ENCODE peak calls at places on chromosomes 11 and 22, in ten cellular contexts. One of them, this sample, is unnamed. For H3K27me3, the result is how much of the 10 kb centered on the place peaks cover.

GRCh38 chr22:20106205-20106848 is 9.6 kb upstream of the RANBP1 start:
- DNase-seq in endodermal cell: no peak
- DNase-seq in dorsolateral prefrontal cortex: no peak
- DNase-seq in adrenal gland: no peak
- DNase-seq in body of pancreas: no peak
- DNase-seq in left lung: no peak
- DNase-seq in colonic mucosa: no peak
- DNase-seq in right lobe of liver: peak
- DNase-seq in tibial artery: no peak
- DNase-seq in CD8-positive, alpha-beta T cell: no peak
- DNase-seq in this sample: no peak

GRCh38 chr11:13538044-13538443 is 42.2 kb upstream of the PTH start:
- DNase-seq in dorsolateral prefrontal cortex: no peak
- DNase-seq in body of pancreas: no peak
- DNase-seq in colonic mucosa: no peak
- DNase-seq in tibial artery: no peak
- DNase-seq in endodermal cell: no peak
- DNase-seq in CD8-positive, alpha-beta T cell: no peak
- DNase-seq in adrenal gland: no peak
- DNase-seq in right lobe of liver: no peak
- DNase-seq in left lung: no peak
- DNase-seq in this sample: no peak

GRCh38 chr22:42437488-42438292 is 5.5 kb upstream of the NFAM1 start:
- DNase-seq in body of pancreas: peak
- DNase-seq in tibial artery: peak
- DNase-seq in dorsolateral prefrontal cortex: peak
- DNase-seq in left lung: peak
- DNase-seq in CD8-positive, alpha-beta T cell: peak
- DNase-seq in adrenal gland: peak
- DNase-seq in colonic mucosa: peak
- DNase-seq in right lobe of liver: peak
- DNase-seq in endodermal cell: peak
- DNase-seq in this sample: no peak

GRCh38 chr11:113817162-113817561 is 37.6 kb downstream of the CLDN25 start:
- DNase-seq in body of pancreas: no peak
- DNase-seq in right lobe of liver: no peak
- DNase-seq in left lung: no peak
- DNase-seq in adrenal gland: no peak
- DNase-seq in dorsolateral prefrontal cortex: no peak
- DNase-seq in CD8-positive, alpha-beta T cell: no peak
- DNase-seq in endodermal cell: no peak
- DNase-seq in colonic mucosa: no peak
- DNase-seq in tibial artery: no peak
- DNase-seq in this sample: no peak

GRCh38 chr11:71448257-71449161 is at the start of gene DHCR7:
- DNase-seq in right lobe of liver: peak
- DNase-seq in dorsolateral prefrontal cortex: peak
- DNase-seq in left lung: peak
- DNase-seq in CD8-positive, alpha-beta T cell: peak
- DNase-seq in tibial artery: peak
- DNase-seq in endodermal cell: peak
- DNase-seq in adrenal gland: peak
- DNase-seq in body of pancreas: peak
- DNase-seq in colonic mucosa: peak
- DNase-seq in this sample: peak

GRCh38 chr11:41274831-41275230 is 184.6 kb downstream of the LRRC4C start:
- DNase-seq in CD8-positive, alpha-beta T cell: no peak
- DNase-seq in endodermal cell: peak
- DNase-seq in tibial artery: no peak
- DNase-seq in dorsolateral prefrontal cortex: no peak
- DNase-seq in adrenal gland: no peak
- DNase-seq in body of pancreas: no peak
- DNase-seq in colonic mucosa: no peak
- DNase-seq in right lobe of liver: no peak
- DNase-seq in left lung: no peak
- DNase-seq in this sample: no peak

GRCh38 chr11:62934496-62934785 is 13.3 kb upstream of the CHRM1 start:
- DNase-seq in tibial artery: no peak
- DNase-seq in endodermal cell: no peak
- DNase-seq in CD8-positive, alpha-beta T cell: no peak
- DNase-seq in dorsolateral prefrontal cortex: no peak
- DNase-seq in left lung: no peak
- DNase-seq in adrenal gland: no peak
- DNase-seq in colonic mucosa: no peak
- DNase-seq in right lobe of liver: no peak
- DNase-seq in body of pancreas: no peak
- DNase-seq in this sample: no peak

GRCh38 chr11:111694851-111695250 is 71.3 kb downstream of the PPP2R1B start:
- DNase-seq in adrenal gland: no peak
- DNase-seq in right lobe of liver: no peak
- DNase-seq in CD8-positive, alpha-beta T cell: no peak
- DNase-seq in tibial artery: no peak
- DNase-seq in colonic mucosa: no peak
- DNase-seq in dorsolateral prefrontal cortex: no peak
- DNase-seq in body of pancreas: no peak
- DNase-seq in endodermal cell: no peak
- DNase-seq in left lung: no peak
- DNase-seq in this sample: no peak

GRCh38 chr11:2789791-2790580 is 90.2 kb upstream of the KCNQ1OT1 start:
- DNase-seq in right lobe of liver: no peak
- DNase-seq in adrenal gland: peak
- DNase-seq in colonic mucosa: peak
- DNase-seq in dorsolateral prefrontal cortex: peak
- DNase-seq in CD8-positive, alpha-beta T cell: no peak
- DNase-seq in tibial artery: peak
- DNase-seq in endodermal cell: peak
- DNase-seq in body of pancreas: peak
- DNase-seq in left lung: peak
- DNase-seq in this sample: peak

GRCh38 chr11:127369301-127369968 is 368.9 kb upstream of the KIRREL3 start:
- DNase-seq in colonic mucosa: no peak
- DNase-seq in CD8-positive, alpha-beta T cell: no peak
- DNase-seq in tibial artery: no peak
- DNase-seq in adrenal gland: no peak
- DNase-seq in body of pancreas: no peak
- DNase-seq in endodermal cell: no peak
- DNase-seq in left lung: no peak
- DNase-seq in right lobe of liver: no peak
- DNase-seq in dorsolateral prefrontal cortex: no peak
- DNase-seq in this sample: no peak

GRCh38 chr11:108937756-108938155 is 272.9 kb downstream of the DDX10 start:
- DNase-seq in dorsolateral prefrontal cortex: no peak
- DNase-seq in body of pancreas: no peak
- DNase-seq in adrenal gland: no peak
- DNase-seq in tibial artery: no peak
- DNase-seq in colonic mucosa: no peak
- DNase-seq in CD8-positive, alpha-beta T cell: no peak
- DNase-seq in left lung: no peak
- DNase-seq in endodermal cell: no peak
- DNase-seq in right lobe of liver: no peak
- DNase-seq in this sample: no peak

GRCh38 chr11:104968365-104968855 is at the start of gene CASP4:
- DNase-seq in endodermal cell: no peak
- DNase-seq in dorsolateral prefrontal cortex: no peak
- DNase-seq in right lobe of liver: no peak
- DNase-seq in body of pancreas: peak
- DNase-seq in tibial artery: no peak
- DNase-seq in colonic mucosa: peak
- DNase-seq in CD8-positive, alpha-beta T cell: no peak
- DNase-seq in adrenal gland: peak
- DNase-seq in left lung: no peak
- DNase-seq in this sample: no peak

GRCh38 chr11:45021692-45022130 is 71.0 kb upstream of the TP53I11 start:
- DNase-seq in colonic mucosa: peak
- DNase-seq in body of pancreas: peak
- DNase-seq in left lung: no peak
- DNase-seq in dorsolateral prefrontal cortex: peak
- DNase-seq in CD8-positive, alpha-beta T cell: no peak
- DNase-seq in tibial artery: peak
- DNase-seq in endodermal cell: peak
- DNase-seq in adrenal gland: peak
- DNase-seq in right lobe of liver: no peak
- DNase-seq in this sample: no peak

GRCh38 chr11:125593113-125593761 is 585 bp downstream of the STT3A start:
- DNase-seq in colonic mucosa: peak
- DNase-seq in body of pancreas: peak
- DNase-seq in dorsolateral prefrontal cortex: no peak
- DNase-seq in adrenal gland: no peak
- DNase-seq in endodermal cell: no peak
- DNase-seq in left lung: no peak
- DNase-seq in right lobe of liver: no peak
- DNase-seq in tibial artery: peak
- DNase-seq in CD8-positive, alpha-beta T cell: no peak
- DNase-seq in this sample: peak

GRCh38 chr22:50477923-50478322 is 3.1 kb upstream of the SBF1 start:
- DNase-seq in colonic mucosa: no peak
- DNase-seq in dorsolateral prefrontal cortex: no peak
- DNase-seq in tibial artery: no peak
- DNase-seq in endodermal cell: no peak
- DNase-seq in adrenal gland: no peak
- DNase-seq in body of pancreas: no peak
- DNase-seq in CD8-positive, alpha-beta T cell: no peak
- DNase-seq in left lung: no peak
- DNase-seq in right lobe of liver: no peak
- DNase-seq in this sample: no peak

GRCh38 chr22:50482107-50483074 is 1.0 kb downstream of the ADM2 start:
- DNase-seq in right lobe of liver: no peak
- DNase-seq in CD8-positive, alpha-beta T cell: no peak
- DNase-seq in tibial artery: no peak
- DNase-seq in left lung: peak
- DNase-seq in body of pancreas: no peak
- DNase-seq in adrenal gland: no peak
- DNase-seq in endodermal cell: peak
- DNase-seq in colonic mucosa: no peak
- DNase-seq in dorsolateral prefrontal cortex: no peak
- DNase-seq in this sample: no peak

GRCh38 chr22:50481045-50481439 is 301 bp upstream of the ADM2 start:
- DNase-seq in body of pancreas: no peak
- DNase-seq in adrenal gland: no peak
- DNase-seq in dorsolateral prefrontal cortex: no peak
- DNase-seq in colonic mucosa: no peak
- DNase-seq in left lung: peak
- DNase-seq in right lobe of liver: no peak
- DNase-seq in CD8-positive, alpha-beta T cell: no peak
- DNase-seq in tibial artery: no peak
- DNase-seq in endodermal cell: no peak
- DNase-seq in this sample: no peak

GRCh38 chr22:50481440-50482106 is at the start of gene ADM2:
- DNase-seq in body of pancreas: no peak
- DNase-seq in endodermal cell: peak
- DNase-seq in right lobe of liver: no peak
- DNase-seq in colonic mucosa: peak
- DNase-seq in CD8-positive, alpha-beta T cell: no peak
- DNase-seq in adrenal gland: no peak
- DNase-seq in tibial artery: no peak
- DNase-seq in dorsolateral prefrontal cortex: no peak
- DNase-seq in left lung: peak
- DNase-seq in this sample: no peak

DNA sequence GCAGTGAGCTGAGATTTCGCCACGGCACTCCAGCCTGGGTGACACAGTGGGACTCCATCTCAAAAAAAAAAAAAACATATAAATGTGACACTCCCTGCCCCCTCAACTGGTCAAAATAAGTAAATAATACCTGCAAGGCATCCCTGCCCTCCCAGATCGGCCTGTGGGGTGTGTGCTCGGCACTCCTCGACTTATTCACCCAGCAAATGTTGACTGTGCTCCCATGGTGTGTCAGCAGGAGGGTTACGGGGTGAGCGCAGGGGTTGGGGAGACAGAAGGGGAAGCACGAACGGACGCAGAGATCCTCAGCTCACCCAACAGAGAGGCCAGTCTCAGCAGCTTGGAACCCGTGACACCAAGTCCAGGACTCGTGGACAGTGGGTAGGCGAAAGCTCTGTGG is 1.7 kb upstream of the ADM2 start:
- DNase-seq in adrenal gland: no peak
- DNase-seq in right lobe of liver: no peak
- DNase-seq in dorsolateral prefrontal cortex: no peak
- DNase-seq in left lung: no peak
- DNase-seq in tibial artery: no peak
- DNase-seq in endodermal cell: no peak
- DNase-seq in CD8-positive, alpha-beta T cell: no peak
- DNase-seq in colonic mucosa: no peak
- DNase-seq in body of pancreas: no peak
- DNase-seq in this sample: no peak
- H3K27me3 ChIP-seq in adrenal gland: under half
- H3K27me3 ChIP-seq in right lobe of liver: under half
- H3K27me3 ChIP-seq in dorsolateral prefrontal cortex: under half
- H3K27me3 ChIP-seq in left lung: half or more
- H3K27me3 ChIP-seq in tibial artery: half or more
- H3K27me3 ChIP-seq in endodermal cell: under half
- H3K27me3 ChIP-seq in CD8-positive, alpha-beta T cell: under half
- H3K27me3 ChIP-seq in colonic mucosa: under half
- H3K27me3 ChIP-seq in body of pancreas: under half
- H3K27me3 ChIP-seq in this sample: under half

GRCh38 chr11:31817054-31817620 is 6.0 kb upstream of the PAX6 start:
- DNase-seq in dorsolateral prefrontal cortex: no peak
- DNase-seq in endodermal cell: peak
- DNase-seq in adrenal gland: no peak
- DNase-seq in body of pancreas: no peak
- DNase-seq in colonic mucosa: no peak
- DNase-seq in tibial artery: no peak
- DNase-seq in CD8-positive, alpha-beta T cell: no peak
- DNase-seq in right lobe of liver: no peak
- DNase-seq in left lung: peak
- DNase-seq in this sample: no peak
- H3K27me3 ChIP-seq in dorsolateral prefrontal cortex: half or more
- H3K27me3 ChIP-seq in endodermal cell: half or more
- H3K27me3 ChIP-seq in adrenal gland: half or more
- H3K27me3 ChIP-seq in body of pancreas: under half
- H3K27me3 ChIP-seq in colonic mucosa: half or more
- H3K27me3 ChIP-seq in tibial artery: half or more
- H3K27me3 ChIP-seq in CD8-positive, alpha-beta T cell: half or more
- H3K27me3 ChIP-seq in right lobe of liver: half or more
- H3K27me3 ChIP-seq in left lung: half or more
- H3K27me3 ChIP-seq in this sample: half or more

GRCh38 chr11:29449280-29450074 is 567.4 kb downstream of the KCNA4 start:
- DNase-seq in colonic mucosa: no peak
- DNase-seq in adrenal gland: no peak
- DNase-seq in dorsolateral prefrontal cortex: no peak
- DNase-seq in tibial artery: no peak
- DNase-seq in left lung: no peak
- DNase-seq in body of pancreas: no peak
- DNase-seq in CD8-positive, alpha-beta T cell: no peak
- DNase-seq in endodermal cell: no peak
- DNase-seq in right lobe of liver: no peak
- DNase-seq in this sample: no peak
- H3K27me3 ChIP-seq in colonic mucosa: under half
- H3K27me3 ChIP-seq in adrenal gland: under half
- H3K27me3 ChIP-seq in dorsolateral prefrontal cortex: under half
- H3K27me3 ChIP-seq in tibial artery: under half
- H3K27me3 ChIP-seq in left lung: under half
- H3K27me3 ChIP-seq in body of pancreas: under half
- H3K27me3 ChIP-seq in CD8-positive, alpha-beta T cell: under half
- H3K27me3 ChIP-seq in endodermal cell: under half
- H3K27me3 ChIP-seq in right lobe of liver: under half
- H3K27me3 ChIP-seq in this sample: under half

DNA sequence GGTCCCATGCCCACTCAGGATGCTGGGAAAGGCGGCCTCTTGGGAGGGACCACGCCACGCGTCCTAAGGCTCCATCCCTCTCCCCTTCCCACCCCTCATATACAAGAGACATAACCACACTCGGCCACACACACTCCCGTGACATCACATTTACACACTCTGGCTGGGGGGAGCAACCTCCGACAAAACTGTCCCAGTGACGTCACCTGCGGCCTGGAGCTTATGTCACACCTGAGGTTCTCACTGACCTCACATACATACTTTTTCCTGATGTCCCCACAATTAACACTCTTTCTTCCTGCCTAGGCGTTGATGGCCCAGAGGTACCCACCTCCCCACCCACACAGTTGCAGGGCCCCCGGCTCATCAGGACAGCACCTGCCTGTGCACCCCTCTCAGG is 1.9 kb downstream of the ELFN2 start:
- DNase-seq in body of pancreas: no peak
- DNase-seq in dorsolateral prefrontal cortex: no peak
- DNase-seq in right lobe of liver: no peak
- DNase-seq in CD8-positive, alpha-beta T cell: no peak
- DNase-seq in colonic mucosa: no peak
- DNase-seq in left lung: no peak
- DNase-seq in endodermal cell: no peak
- DNase-seq in adrenal gland: no peak
- DNase-seq in tibial artery: no peak
- DNase-seq in this sample: no peak
- H3K27me3 ChIP-seq in body of pancreas: under half
- H3K27me3 ChIP-seq in dorsolateral prefrontal cortex: under half
- H3K27me3 ChIP-seq in right lobe of liver: under half
- H3K27me3 ChIP-seq in CD8-positive, alpha-beta T cell: under half
- H3K27me3 ChIP-seq in colonic mucosa: under half
- H3K27me3 ChIP-seq in left lung: half or more
- H3K27me3 ChIP-seq in endodermal cell: half or more
- H3K27me3 ChIP-seq in adrenal gland: under half
- H3K27me3 ChIP-seq in tibial artery: half or more
- H3K27me3 ChIP-seq in this sample: under half

This sample was measured in RWPE2.